ENCODE peak calls at places on chromosomes 2 and 18, in four cellular contexts. E is neural progenitor cell, F is mammary epithelial cell, L is A673. P is an unnamed sample.

GRCh38 chr2:192194065-192194865 is 468 bp downstream of the TMEFF2 start:
- DNase-seq in F (no peak), E (no peak), L (no peak), P (peak; percentile 50)

GRCh38 chr2:74712223-74713053 is 58.4 kb downstream of the SEMA4F start:
- DNase-seq in L (no peak), E (no peak), F (peak; percentile 80), P (no peak)

GRCh38 chr2:28713582-28714292 is 37.9 kb upstream of the PPP1CB start:
- DNase-seq in L (no peak), E (no peak), F (peak; percentile 71), P (peak; percentile 70)

GRCh38 chr18:58251416-58251815 is 207.4 kb downstream of the NEDD4L start:
- DNase-seq in F (no peak), L (no peak), E (no peak), P (no peak)

GRCh38 chr2:203891474-203891873 is 23.9 kb downstream of the CTLA4 start:
- DNase-seq in L (no peak), E (no peak), F (peak; percentile 73), P (no peak)

GRCh38 chr2:189763908-189764661 is 1.5 kb upstream of the OSGEPL1 start:
- DNase-seq in F (no peak), E (no peak), L (no peak), P (no peak)

GRCh38 chr2:85536479-85536878 is 2.5 kb upstream of the MAT2A start:
- DNase-seq in F (peak; percentile 38), L (peak; percentile 19), E (no peak), P (peak; percentile 88)

GRCh38 chr2:174024524-174025270 is 59.5 kb upstream of the SP3 start:
- DNase-seq in F (no peak), L (peak; percentile 76), E (peak; percentile 80), P (peak; percentile 87)

GRCh38 chr2:280655-281110 is 7.2 kb downstream of the ALKAL2 start:
- DNase-seq in F (no peak), E (no peak), L (no peak), P (no peak)

GRCh38 chr2:7860693-7861092 is 821.2 kb upstream of the ID2 start:
- DNase-seq in L (peak; percentile 54), E (no peak), F (peak; percentile 67), P (peak; percentile 36)

GRCh38 chr2:9416267-9416961 is 6.9 kb downstream of the ITGB1BP1 start:
- DNase-seq in L (no peak), E (no peak), F (peak; percentile 46), P (no peak)

GRCh38 chr2:38190542-38191218 is 114.7 kb upstream of the CYP1B1 start:
- DNase-seq in L (no peak), E (no peak), F (peak; percentile 21), P (peak; percentile 97)

GRCh38 chr2:218066946-218067515 is 2.0 kb upstream of the RUFY4 start:
- DNase-seq in E (no peak), F (no peak), L (no peak), P (no peak)

GRCh38 chr2:156892449-156893335 is 364.8 kb upstream of the GALNT5 start:
- DNase-seq in E (peak; percentile 67), L (peak; percentile 61), F (peak; percentile 86), P (peak; percentile 44)

GRCh38 chr2:51710222-51710621 is 678.3 kb upstream of the NRXN1 start:
- DNase-seq in E (peak; percentile 59), L (peak; percentile 3), F (no peak), P (no peak)

GRCh38 chr18:8332286-8332685 is 277.0 kb upstream of the RAB12 start:
- DNase-seq in E (no peak), L (no peak), F (no peak), P (no peak)

GRCh38 chr18:34219651-34220050 is 5.1 kb downstream of the NOL4 start:
- DNase-seq in L (peak; percentile 72), F (no peak), E (peak; percentile 5), P (no peak)

GRCh38 chr2:85318222-85319182 is 9.3 kb downstream of the TGOLN2 start:
- DNase-seq in E (no peak), L (no peak), F (peak; percentile 44), P (peak; percentile 60)

GRCh38 chr2:26561918-26562810 is 79.0 kb downstream of the CIB4 start:
- DNase-seq in E (no peak), L (no peak), F (peak; percentile 39), P (peak; percentile 10)

GRCh38 chr2:149063177-149063576 is 24.7 kb downstream of the LYPD6B start:
- DNase-seq in F (no peak), L (peak; percentile 32), E (no peak), P (no peak)

GRCh38 chr2:52473526-52473925 is 1294.1 kb upstream of the CHAC2 start:
- DNase-seq in E (no peak), L (no peak), F (no peak), P (no peak)

GRCh38 chr18:48342588-48342987 is 66.6 kb downstream of the ZBTB7C start:
- DNase-seq in L (no peak), F (no peak), E (no peak), P (no peak)

GRCh38 chr2:201707753-201708152 is 9.3 kb upstream of the MPP4 start:
- DNase-seq in E (no peak), F (no peak), L (peak; percentile 63), P (peak; percentile 62)
- TF ChIP-seq CTCF in E (no peak), F (peak; percentile 10), L (peak; percentile 55), P (peak; percentile 53)

GRCh38 chr2:143426296-143426695 is 297.1 kb downstream of the ARHGAP15 start:
- DNase-seq in E (no peak), F (peak; percentile 44), L (no peak), P (peak; percentile 60)

GRCh38 chr2:143422681-143423080 is 293.5 kb downstream of the ARHGAP15 start:
- DNase-seq in F (no peak), L (no peak), E (no peak), P (no peak)

GRCh38 chr2:143428700-143429099 is 299.5 kb downstream of the ARHGAP15 start:
- DNase-seq in E (no peak), F (peak; percentile 11), L (no peak), P (no peak)

GRCh38 chr2:143429932-143430331 is 300.7 kb downstream of the ARHGAP15 start:
- DNase-seq in E (no peak), F (peak; percentile 14), L (no peak), P (peak; percentile 65)

GRCh38 chr2:143425896-143426295 is 296.7 kb downstream of the ARHGAP15 start:
- DNase-seq in F (no peak), E (no peak), L (no peak), P (peak; percentile 20)
- TF ChIP-seq EZH2 in F (no peak), E (no peak), L (no peak), P (no peak)

GRCh38 chr2:182186132-182186735 is 200.6 kb downstream of the PPP1R1C start:
- DNase-seq in F (peak; percentile 17), L (peak; percentile 80), E (peak; percentile 34), P (peak; percentile 50)
- TF ChIP-seq CTCF in F (peak; percentile 61), L (peak; percentile 84), E (peak; percentile 83), P (peak; percentile 53)

GRCh38 chr2:172098650-172099471 is 3.8 kb downstream of the DLX2 start:
- DNase-seq in F (peak; percentile 76), L (peak; percentile 85), E (peak; percentile 79), P (peak; percentile 76)
- TF ChIP-seq EZH2 in F (no peak), L (no peak), E (peak; percentile 20), P (no peak)

DNA sequence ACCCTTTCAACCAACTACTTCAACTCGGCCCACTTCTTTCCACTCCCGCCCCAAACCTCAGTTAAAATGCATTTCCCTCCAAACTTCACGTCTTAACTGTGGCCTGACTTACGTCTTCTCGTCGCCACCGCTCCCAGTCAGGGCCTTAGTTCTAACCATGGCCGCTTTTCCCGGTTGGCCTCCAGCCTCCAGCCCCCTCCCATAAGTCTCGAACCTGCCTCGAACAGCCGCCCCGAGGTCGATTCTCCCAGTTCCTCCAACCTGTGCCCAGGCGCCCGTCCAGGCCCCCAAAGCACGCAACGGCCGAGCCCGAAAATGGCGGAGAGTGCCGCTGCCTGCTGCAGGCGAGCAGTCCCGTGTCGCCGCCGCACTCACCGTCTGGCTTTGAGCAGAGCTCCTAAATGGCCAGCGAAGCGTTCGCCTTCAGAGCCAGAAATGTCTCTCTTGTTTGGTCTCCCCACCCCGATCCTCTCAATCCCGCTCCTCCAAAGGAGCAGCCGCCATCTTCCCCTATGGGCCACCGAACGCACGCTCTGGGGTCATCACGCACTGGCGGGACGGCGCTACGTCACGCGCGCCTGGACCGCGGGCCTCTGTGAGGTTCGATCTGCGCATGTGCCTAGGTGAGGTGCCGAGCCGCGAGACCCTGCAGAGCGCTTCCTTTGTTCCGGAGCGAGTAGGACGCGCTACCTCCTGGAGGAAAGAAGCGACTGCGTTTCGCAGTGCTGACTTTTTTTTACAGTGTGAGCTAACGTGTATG is at the start of gene WDR33:
- DNase-seq in F (peak; percentile 91), L (peak; percentile 96), E (peak; percentile 95), P (peak; percentile 81)
- TF ChIP-seq CTCF in F (peak; percentile 47), L (no peak), E (no peak), P (peak; percentile 10)